ENCODE peak calls at places on chromosomes 1 and 21, in ten cellular contexts. X is neural progenitor cell; J is astrocyte of the spinal cord; T is CD8-positive, alpha-beta T cell; P is adrenal gland; G is H1; L is choroid plexus epithelial cell; Q is left ventricle myocardium inferior; D is NB4; F is stomach. B is an unnamed sample.

GRCh38 chr1:3736708-3737107 is 15.5 kb upstream of the CCDC27 start:
- DNase-seq in D (no peak), F (no peak), L (no peak), J (no peak), P (no peak), Q (no peak), X (no peak), G (no peak), T (no peak), B (no peak)

GRCh38 chr1:54287176-54287650 is 87.2 kb downstream of the MRPL37 start:
- DNase-seq in L (peak; percentile 95), T (peak; percentile 71), D (peak; percentile 39), Q (peak; percentile 65), F (peak; percentile 83), P (peak; percentile 79), G (peak; percentile 52), J (peak; percentile 87), X (no peak), B (peak; percentile 74)

GRCh38 chr1:185670187-185670627 is 64.0 kb upstream of the HMCN1 start:
- DNase-seq in T (peak; percentile 63), J (peak; percentile 72), D (peak; percentile 68), L (peak; percentile 70), X (peak; percentile 60), Q (no peak), F (peak; percentile 48), G (peak; percentile 62), P (peak; percentile 52), B (peak; percentile 68)

GRCh38 chr1:242692988-242693387 is 168.5 kb upstream of the PLD5 start:
- DNase-seq in D (no peak), J (no peak), G (no peak), L (no peak), X (no peak), Q (no peak), F (no peak), P (no peak), T (no peak), B (no peak)

GRCh38 chr1:66370462-66370907 is 163.5 kb upstream of the SGIP1 start:
- DNase-seq in Q (no peak), D (no peak), L (no peak), F (no peak), X (no peak), P (no peak), J (no peak), T (no peak), G (no peak), B (no peak)

GRCh38 chr1:8323706-8324105 is 5.8 kb downstream of the SLC45A1 start:
- DNase-seq in J (no peak), Q (peak; percentile 68), P (no peak), D (peak; percentile 54), F (no peak), G (no peak), T (no peak), L (no peak), X (no peak), B (no peak)

GRCh38 chr1:21200767-21201166 is 24.1 kb upstream of the EIF4G3 start:
- DNase-seq in P (no peak), X (no peak), G (no peak), D (no peak), J (peak; percentile 28), F (no peak), Q (no peak), L (peak; percentile 45), T (no peak), B (peak; percentile 50)

GRCh38 chr1:168227620-168228019 is 1.8 kb downstream of the SFT2D2 start:
- DNase-seq in G (no peak), D (no peak), T (no peak), Q (no peak), P (no peak), J (peak; percentile 45), L (peak; percentile 42), F (no peak), X (no peak), B (no peak)

GRCh38 chr21:16418211-16418610 is 688.4 kb downstream of the USP25 start:
- DNase-seq in T (no peak), Q (no peak), L (peak; percentile 71), G (no peak), D (no peak), F (no peak), X (no peak), J (peak; percentile 48), P (no peak), B (peak; percentile 46)

GRCh38 chr21:16418663-16419062 is 688.9 kb downstream of the USP25 start:
- DNase-seq in T (no peak), L (no peak), X (no peak), F (no peak), J (no peak), G (no peak), D (no peak), Q (no peak), P (no peak), B (no peak)

GRCh38 chr21:16420086-16420724 is 690.4 kb downstream of the USP25 start:
- DNase-seq in D (no peak), J (peak; percentile 87), X (no peak), L (peak; percentile 87), F (peak; percentile 42), T (no peak), G (no peak), Q (peak; percentile 38), P (peak; percentile 62), B (peak; percentile 80)

GRCh38 chr21:16422702-16423101 is 692.9 kb downstream of the USP25 start:
- DNase-seq in L (no peak), F (no peak), G (no peak), P (no peak), T (no peak), J (peak; percentile 33), X (no peak), Q (no peak), D (no peak), B (peak; percentile 49)

GRCh38 chr21:16419188-16419874 is 689.5 kb downstream of the USP25 start:
- DNase-seq in G (no peak), F (peak; percentile 81), T (no peak), Q (peak; percentile 66), P (peak; percentile 85), L (peak; percentile 97), D (no peak), X (peak; percentile 3), J (peak; percentile 92), B (peak; percentile 96)
- H3K4me3 ChIP-seq in G (no peak overlapping the region), F (peak overlapping the region; percentile 23), T (no peak overlapping the region), Q (peak overlapping the region; percentile 69), P (no peak overlapping the region), L (peak overlapping the region; percentile 62), D (no peak overlapping the region), X (no peak overlapping the region), J (peak overlapping the region; percentile 62), B (peak overlapping the region; percentile 69)

GRCh38 chr1:110308247-110308646 is 30.9 kb upstream of the RBM15 start:
- DNase-seq in T (no peak), F (no peak), J (peak; percentile 51), P (no peak), D (no peak), L (peak; percentile 91), X (no peak), G (no peak), Q (no peak), B (peak; percentile 86)

GRCh38 chr1:110307239-110307974 is 31.8 kb upstream of the RBM15 start:
- DNase-seq in F (no peak), G (no peak), D (no peak), J (no peak), P (no peak), X (no peak), L (no peak), T (no peak), Q (no peak), B (no peak)

GRCh38 chr1:110310300-110310699 is 28.9 kb upstream of the RBM15 start:
- DNase-seq in G (no peak), P (no peak), L (no peak), T (no peak), J (no peak), D (no peak), X (no peak), F (no peak), Q (peak; percentile 44), B (no peak)

GRCh38 chr1:110309139-110309538 is 30.0 kb upstream of the RBM15 start:
- DNase-seq in L (peak; percentile 45), G (no peak), T (no peak), J (no peak), D (no peak), Q (no peak), P (peak; percentile 60), X (no peak), F (no peak), B (peak; percentile 32)

GRCh38 chr1:110309768-110310167 is 29.4 kb upstream of the RBM15 start:
- DNase-seq in F (no peak), P (no peak), X (no peak), Q (no peak), J (peak; percentile 60), T (no peak), D (no peak), L (peak; percentile 83), G (no peak), B (peak; percentile 65)
- TF ChIP-seq CTCF in F (no peak), P (no peak), X (no peak), Q (no peak), J (no peak), T (no peak), D (no peak), L (peak; percentile 33), G (peak; percentile 3), B (no peak)

DNA sequence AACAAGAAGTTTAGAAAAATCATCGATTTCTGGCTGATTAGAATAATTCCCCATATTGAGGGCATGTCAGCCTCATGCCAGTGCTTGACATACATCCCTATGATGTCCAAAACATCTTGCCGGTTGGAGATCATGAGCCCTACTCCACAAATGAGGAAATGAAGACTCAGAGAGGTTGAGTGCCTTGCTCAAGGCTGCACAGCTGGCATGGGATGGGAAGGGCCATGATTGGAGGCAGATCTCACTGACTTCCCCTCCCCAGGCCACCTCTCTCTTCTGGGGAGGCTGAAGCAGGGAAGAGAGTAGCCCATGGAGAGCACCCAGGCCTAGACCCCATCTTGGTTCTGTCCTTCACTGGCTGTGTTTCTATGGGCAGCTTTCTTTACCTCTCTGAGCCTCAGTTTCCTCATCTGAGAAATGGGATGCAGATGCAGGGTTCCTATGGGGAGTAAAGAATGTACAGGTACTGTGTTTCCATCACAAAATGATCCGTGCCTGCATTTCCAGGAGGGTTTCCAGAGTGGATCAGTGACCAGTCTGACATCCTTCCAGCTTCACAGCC is 145.7 kb downstream of the SYF2 start:
- DNase-seq in T (no peak), G (no peak), X (no peak), L (no peak), D (no peak), J (no peak), F (no peak), Q (no peak), P (no peak), B (no peak)
- H3K4me3 ChIP-seq in T (no peak overlapping the region), G (no peak overlapping the region), X (no peak overlapping the region), L (no peak overlapping the region), D (no peak overlapping the region), J (no peak overlapping the region), F (no peak overlapping the region), Q (no peak overlapping the region), P (no peak overlapping the region), B (no peak overlapping the region)

DNA sequence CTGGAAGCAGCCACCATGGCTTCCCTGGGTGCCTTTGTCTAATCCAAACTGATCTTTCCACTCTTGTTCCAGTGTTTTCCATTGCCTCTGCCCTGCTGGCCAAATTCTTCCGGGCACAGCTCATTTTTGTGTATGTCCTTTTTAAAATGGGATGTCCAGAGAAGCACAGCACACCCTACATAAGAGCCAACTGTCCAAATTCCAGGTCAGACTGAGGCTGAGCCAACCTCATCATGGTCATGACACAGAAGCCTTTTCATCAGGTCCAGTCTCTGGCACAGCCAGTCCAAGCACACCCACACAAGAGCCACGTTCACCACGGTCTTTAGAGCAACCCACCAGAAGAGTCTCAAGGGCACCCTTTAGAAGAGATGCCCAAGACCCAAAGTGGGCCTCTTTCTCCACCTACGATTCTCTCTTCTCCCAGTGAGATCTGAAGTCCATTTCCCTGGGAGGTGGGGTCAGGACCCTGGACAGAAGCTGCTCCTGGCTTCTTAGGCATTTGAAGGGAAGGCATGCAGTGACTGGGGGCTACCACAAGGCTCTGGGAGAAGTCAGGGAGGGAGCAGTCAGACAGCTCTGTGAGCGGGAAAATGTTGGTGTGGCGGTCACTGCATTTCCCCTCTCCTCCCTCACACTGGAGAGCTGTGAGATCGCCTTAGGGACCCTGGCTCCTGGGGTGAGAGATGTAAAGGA is 53.2 kb downstream of the SYT2 start:
- DNase-seq in J (peak; percentile 28), G (peak; percentile 86), F (no peak), X (peak; percentile 88), D (peak; percentile 61), L (peak; percentile 52), Q (no peak), T (no peak), P (no peak), B (peak; percentile 60)
- TF ChIP-seq CTCF in J (peak; percentile 33), G (peak; percentile 60), F (no peak), X (peak; percentile 56), D (peak; percentile 16), L (peak; percentile 31), Q (no peak), T (no peak), P (no peak), B (peak; percentile 39)

B was measured in fibroblast of pulmonary artery.